ENCODE peak calls at places on chromosome 18, in eight cellular contexts. L is K562, V is A549, O is HepG2, P is GM12878, F is H1, D is HCT116, Z is endothelial cell of umbilical vein. Y is an unnamed sample.

GRCh38 chr18:28684746-28685145 is 507.8 kb upstream of the CDH2 start:
- DNase-seq in L (no peak), V (no peak), O (no peak), P (no peak), F (no peak), D (no peak), Z (no peak), Y (no peak)

GRCh38 chr18:11808001-11808855 is 43.0 kb upstream of the CHMP1B start:
- DNase-seq in L (no peak), V (peak; percentile 71), O (peak; percentile 52), P (no peak), F (no peak), D (peak; percentile 52), Z (no peak), Y (no peak)

GRCh38 chr18:23969664-23970063 is 44.9 kb upstream of the TTC39C start:
- DNase-seq in L (no peak), V (no peak), O (no peak), P (no peak), F (no peak), D (no peak), Z (no peak), Y (no peak)

GRCh38 chr18:31970617-31971016 is 27.7 kb upstream of the TRAPPC8 start:
- DNase-seq in L (no peak), V (no peak), O (no peak), P (no peak), F (no peak), D (no peak), Z (no peak), Y (no peak)

GRCh38 chr18:11322716-11323115 is 173.3 kb upstream of the PIEZO2 start:
- DNase-seq in L (no peak), V (no peak), O (no peak), P (no peak), F (no peak), D (no peak), Z (no peak), Y (no peak)

GRCh38 chr18:54740146-54740844 is 88.0 kb upstream of the RAB27B start:
- DNase-seq in L (no peak), V (no peak), O (no peak), P (no peak), F (no peak), D (no peak), Z (peak; percentile 41), Y (no peak)

GRCh38 chr18:35570182-35570581 is 11.4 kb upstream of the GALNT1 start:
- DNase-seq in L (no peak), V (no peak), O (no peak), P (no peak), F (no peak), D (no peak), Z (no peak), Y (no peak)

GRCh38 chr18:68985172-68985820 is 187.4 kb downstream of the CCDC102B start:
- DNase-seq in L (no peak), V (no peak), O (no peak), P (no peak), F (no peak), D (no peak), Z (no peak), Y (no peak)

GRCh38 chr18:9474983-9475642 is at the start of gene RALBP1:
- DNase-seq in L (peak; percentile 97), V (peak; percentile 86), O (peak; percentile 98), P (peak; percentile 94), F (peak; percentile 99), D (peak; percentile 98), Z (peak; percentile 100), Y (peak; percentile 99)
- TF ChIP-seq CTCF in L (peak; percentile 50), V (peak; percentile 16), O (peak; percentile 60), P (no peak), F (peak; percentile 2), D (no peak), Z (peak; percentile 11), Y (no peak)

DNA sequence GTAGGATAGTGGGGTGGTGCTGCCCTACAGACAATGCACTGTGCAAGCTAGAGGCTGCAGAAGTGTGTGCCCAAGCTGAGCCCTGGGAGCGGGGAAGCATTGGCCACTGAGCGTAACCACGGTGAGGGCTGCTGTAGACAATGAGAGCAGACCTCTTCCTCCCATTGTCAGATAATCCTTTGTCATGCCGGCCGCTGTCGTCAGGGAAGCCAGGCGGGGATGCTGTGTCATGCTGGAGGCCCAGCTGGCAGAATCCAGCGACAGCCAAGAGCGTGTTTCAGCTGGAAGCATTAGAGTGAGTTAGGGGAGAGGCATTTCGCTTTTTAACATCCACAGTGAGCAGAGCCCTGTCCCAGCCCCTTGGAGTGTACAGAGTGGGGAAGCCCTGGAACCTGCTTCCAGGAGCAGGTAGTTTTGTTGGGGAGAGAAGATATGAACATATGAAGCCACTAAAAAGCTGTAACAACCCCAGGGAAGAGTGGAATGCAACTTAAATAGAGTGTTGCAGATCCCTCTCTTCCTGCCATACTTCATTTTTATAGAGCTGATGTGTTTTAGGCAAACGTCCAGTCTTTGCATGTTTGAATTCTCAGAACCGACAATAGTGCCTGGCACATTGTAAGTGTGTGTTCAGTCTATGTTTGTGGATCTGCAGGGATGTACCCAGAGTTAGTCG is 7.0 kb downstream of the CTIF start:
- DNase-seq in L (peak; percentile 42), V (no peak), O (no peak), P (no peak), F (no peak), D (no peak), Z (peak; percentile 92), Y (peak; percentile 64)
- TF ChIP-seq POLR2A in L (no peak), V (no peak), O (no peak), P (no peak), F (peak; percentile 40), D (no peak), Z (no peak), Y (no peak)

DNA sequence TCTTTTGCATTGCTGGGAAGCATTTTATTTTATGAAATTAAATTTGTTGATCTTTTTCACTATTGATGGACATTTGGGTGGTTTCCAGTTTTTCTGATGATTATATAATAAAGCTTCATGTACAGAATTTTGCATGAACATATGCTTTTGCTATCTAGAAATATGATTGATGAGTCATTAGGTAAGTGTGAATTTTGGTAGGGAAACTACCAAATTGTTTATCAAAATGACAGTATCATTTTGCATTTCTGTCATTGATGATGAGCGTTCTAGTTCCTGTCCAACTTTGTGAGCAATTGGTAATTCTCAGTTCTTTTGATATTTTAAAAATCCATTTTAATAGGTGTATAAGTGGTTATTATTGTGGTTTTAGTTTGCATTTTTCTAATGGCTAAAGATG is 67.7 kb downstream of the TAF4B start:
- DNase-seq in L (no peak), V (no peak), O (no peak), P (no peak), F (no peak), D (no peak), Z (no peak), Y (no peak)
- TF ChIP-seq MAX in L (no peak), V (no peak), O (no peak), P (no peak), F (no peak), D (no peak), Z (no peak), Y (no peak)

GRCh38 chr18:79466591-79466990 is 70.9 kb downstream of the NFATC1 start:
- DNase-seq in L (no peak), V (no peak), O (no peak), P (no peak), F (no peak), D (no peak), Z (no peak), Y (no peak)
- TF ChIP-seq CTCF in L (no peak), V (no peak), O (no peak), P (no peak), F (no peak), D (no peak), Z (no peak), Y (no peak)

DNA sequence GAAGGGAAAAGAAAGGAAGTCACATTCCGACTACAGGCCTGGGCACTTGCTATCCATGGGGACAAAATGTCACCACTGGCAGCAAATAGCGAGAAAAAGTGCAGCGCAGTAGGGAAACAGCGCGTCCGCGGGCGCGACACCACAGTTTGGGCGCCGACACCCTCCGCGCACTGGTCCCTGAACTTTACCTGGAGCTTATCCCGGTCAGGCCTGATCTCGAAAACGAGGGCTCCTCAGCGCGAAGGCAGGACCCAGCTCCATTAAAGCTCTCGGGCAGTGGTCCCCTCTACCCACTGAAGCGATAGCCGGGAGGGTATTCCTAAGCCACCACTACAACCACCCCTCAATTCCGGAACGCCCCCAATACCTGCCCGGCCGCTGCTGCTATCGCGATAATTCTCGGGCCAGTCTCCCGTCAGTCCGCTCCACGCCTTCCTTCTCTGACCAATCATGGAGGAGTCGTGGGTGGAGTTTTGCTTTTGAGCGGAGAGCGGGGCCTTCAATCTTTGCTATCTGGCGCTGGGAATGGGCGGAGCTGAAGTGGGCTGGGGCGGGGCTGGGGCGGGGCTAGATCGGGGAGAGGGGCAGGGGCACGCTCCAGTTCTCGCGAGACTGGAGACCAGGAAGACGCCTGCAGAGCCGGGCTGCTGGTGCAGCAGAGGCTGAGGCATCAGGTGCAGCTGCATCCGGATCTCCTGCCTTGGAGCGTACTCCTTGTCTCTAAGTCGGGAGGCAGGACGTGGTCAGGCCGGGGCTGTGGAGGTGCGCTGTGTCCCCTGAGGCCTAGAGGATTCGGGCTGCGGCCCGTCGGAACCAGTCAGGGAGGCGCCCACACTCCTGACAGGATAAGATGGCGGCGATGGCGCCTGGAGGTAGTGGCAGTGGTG is at the start of the genes PIGN and RELCH:
- DNase-seq in L (peak; percentile 91), V (peak; percentile 92), O (peak; percentile 98), P (peak; percentile 92), F (peak; percentile 95), D (peak; percentile 97), Z (peak; percentile 99), Y (peak; percentile 98)
- TF ChIP-seq POLR2A in L (peak; percentile 79), V (peak; percentile 89), O (peak; percentile 85), P (peak; percentile 98), F (peak; percentile 92), D (peak; percentile 60), Z (peak; percentile 88), Y (peak; percentile 80)